ENCODE peak calls at places on chromosome 7, in eight cellular contexts. S, B, O, V, R, D, C and A are unnamed samples.

GRCh38 chr7:20786779-20787651 is at the start of gene SP8:
- DNase-seq in S (no peak), B (peak), O (no peak), V (no peak), R (no peak), D (peak), C (no peak), A (no peak)

GRCh38 chr7:132263151-132263550 is 313.1 kb downstream of the PLXNA4 start:
- DNase-seq in S (no peak), B (no peak), O (no peak), V (no peak), R (no peak), D (no peak), C (no peak), A (no peak)

GRCh38 chr7:80135306-80136104 is 874 bp downstream of the GNAI1 start:
- DNase-seq in S (peak), B (peak), O (no peak), V (peak), R (peak), D (peak), C (no peak), A (no peak)

GRCh38 chr7:104217620-104218019 is 9.8 kb upstream of the ORC5 start:
- DNase-seq in S (no peak), B (no peak), O (no peak), V (no peak), R (no peak), D (no peak), C (no peak), A (no peak)

GRCh38 chr7:129188372-129188891 is at the start of gene SMO:
- DNase-seq in S (no peak), B (peak), O (peak), V (peak), R (peak), D (peak), C (no peak), A (no peak)

GRCh38 chr7:72435913-72436480 is 23.9 kb upstream of the CALN1 start:
- DNase-seq in S (no peak), B (no peak), O (peak), V (no peak), R (no peak), D (no peak), C (no peak), A (no peak)

GRCh38 chr7:53398566-53398965 is 363.1 kb downstream of the POM121L12 start:
- DNase-seq in S (no peak), B (no peak), O (no peak), V (no peak), R (no peak), D (no peak), C (no peak), A (no peak)

GRCh38 chr7:148699772-148700629 is 1.3 kb downstream of the CUL1 start:
- DNase-seq in S (peak), B (peak), O (no peak), V (no peak), R (no peak), D (no peak), C (peak), A (peak)

GRCh38 chr7:2493205-2493604 is 17.0 kb upstream of the GRIFIN start:
- DNase-seq in S (no peak), B (peak), O (no peak), V (no peak), R (no peak), D (no peak), C (no peak), A (no peak)

GRCh38 chr7:114952296-114952695 is 30.4 kb downstream of the MDFIC start:
- DNase-seq in S (no peak), B (no peak), O (no peak), V (no peak), R (no peak), D (no peak), C (no peak), A (no peak)

GRCh38 chr7:114957434-114957833 is 35.5 kb downstream of the MDFIC start:
- DNase-seq in S (no peak), B (no peak), O (no peak), V (no peak), R (no peak), D (no peak), C (no peak), A (no peak)

GRCh38 chr7:114949227-114949626 is 27.3 kb downstream of the MDFIC start:
- DNase-seq in S (peak), B (no peak), O (no peak), V (no peak), R (no peak), D (no peak), C (no peak), A (no peak)

GRCh38 chr7:114956702-114957101 is 34.8 kb downstream of the MDFIC start:
- DNase-seq in S (no peak), B (no peak), O (no peak), V (no peak), R (no peak), D (no peak), C (no peak), A (no peak)

GRCh38 chr7:114953724-114954123 is 31.8 kb downstream of the MDFIC start:
- DNase-seq in S (no peak), B (no peak), O (no peak), V (no peak), R (no peak), D (no peak), C (no peak), A (no peak)
- TF ChIP-seq CTCF in S (peak), B (no peak), O (no peak), V (no peak), R (no peak), D (no peak), C (no peak), A (peak)

GRCh38 chr7:114426380-114426779 is 11.8 kb downstream of the FOXP2 start:
- DNase-seq in S (no peak), B (no peak), O (no peak), V (no peak), R (no peak), D (no peak), C (no peak), A (no peak)

GRCh38 chr7:114422478-114423217 is 8.0 kb downstream of the FOXP2 start:
- DNase-seq in S (no peak), B (no peak), O (no peak), V (peak), R (no peak), D (no peak), C (no peak), A (no peak)

GRCh38 chr7:114423218-114423496 is 8.5 kb downstream of the FOXP2 start:
- DNase-seq in S (no peak), B (no peak), O (no peak), V (no peak), R (no peak), D (no peak), C (no peak), A (no peak)

GRCh38 chr7:114428211-114428610 is 13.6 kb downstream of the FOXP2 start:
- DNase-seq in S (no peak), B (no peak), O (no peak), V (no peak), R (no peak), D (no peak), C (no peak), A (no peak)

DNA sequence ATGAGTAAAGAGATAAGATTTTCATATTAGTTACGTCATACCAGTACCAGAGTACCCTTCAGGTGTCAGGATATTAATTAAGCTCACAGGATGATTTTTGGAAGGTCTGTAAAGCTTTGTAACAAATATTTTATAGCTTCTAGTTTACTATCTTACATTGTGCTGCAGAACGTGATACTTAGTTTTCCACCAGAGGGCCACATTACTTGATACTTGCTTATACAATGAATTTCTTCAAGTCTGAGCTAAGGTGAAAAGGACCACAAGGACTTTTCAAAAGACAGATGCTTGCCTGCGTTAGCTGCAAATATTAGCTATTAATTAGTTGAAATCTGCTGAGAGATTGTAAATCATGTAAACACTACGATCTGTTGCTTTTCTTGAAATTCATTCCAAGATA is 12.2 kb downstream of the FOXP2 start:
- DNase-seq in S (peak), B (peak), O (no peak), V (no peak), R (no peak), D (no peak), C (no peak), A (peak)
- TF ChIP-seq CTCF in S (peak), B (peak), O (no peak), V (peak), R (no peak), D (no peak), C (peak), A (peak)

DNA sequence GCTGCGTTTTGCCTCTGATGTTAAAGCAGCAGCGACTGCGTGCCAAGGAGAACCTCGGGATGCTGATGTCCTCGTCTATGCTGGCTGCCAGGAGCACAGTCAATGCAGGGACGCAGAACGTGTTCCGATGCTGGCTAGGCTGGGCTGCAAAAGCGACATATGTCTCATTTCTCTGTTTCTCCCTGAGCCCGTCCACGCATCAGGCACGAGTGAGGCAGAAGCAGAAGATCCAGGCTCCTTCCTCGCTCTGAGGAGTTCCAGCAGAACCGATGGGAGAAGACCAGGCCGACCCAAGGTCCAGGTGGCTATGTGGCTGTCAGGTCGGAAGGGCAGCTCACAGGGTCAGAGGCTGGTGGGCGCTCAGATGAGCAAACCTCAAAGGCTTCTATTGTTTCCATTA is 3.7 kb upstream of the FOXL3 start:
- DNase-seq in S (no peak), B (no peak), O (peak), V (no peak), R (no peak), D (no peak), C (no peak), A (no peak)
- TF ChIP-seq CTCF in S (no peak), B (no peak), O (no peak), V (no peak), R (no peak), D (no peak), C (no peak), A (no peak)

GRCh38 chr7:70502117-70502516 is 629.8 kb upstream of the GALNT17 start:
- DNase-seq in S (no peak), B (no peak), O (no peak), V (no peak), R (no peak), D (no peak), C (no peak), A (no peak)

GRCh38 chr7:70505468-70505867 is 626.5 kb upstream of the GALNT17 start:
- DNase-seq in S (no peak), B (no peak), O (no peak), V (no peak), R (no peak), D (no peak), C (no peak), A (no peak)

GRCh38 chr7:70505886-70506285 is 626.1 kb upstream of the GALNT17 start:
- DNase-seq in S (no peak), B (no peak), O (no peak), V (no peak), R (no peak), D (no peak), C (no peak), A (no peak)

GRCh38 chr7:70504254-70504653 is 627.7 kb upstream of the GALNT17 start:
- DNase-seq in S (no peak), B (no peak), O (no peak), V (no peak), R (no peak), D (no peak), C (peak), A (no peak)

GRCh38 chr7:70506463-70506862 is 625.5 kb upstream of the GALNT17 start:
- DNase-seq in S (no peak), B (no peak), O (no peak), V (no peak), R (no peak), D (no peak), C (peak), A (no peak)
- TF ChIP-seq CTCF in S (no peak), B (no peak), O (no peak), V (no peak), R (no peak), D (no peak), C (peak), A (no peak)

GRCh38 chr7:139431459-139431858 is 52.0 kb downstream of the KLRG2 start:
- DNase-seq in S (no peak), B (peak), O (no peak), V (no peak), R (no peak), D (no peak), C (no peak), A (no peak)
- TF ChIP-seq CTCF in S (no peak), B (no peak), O (no peak), V (no peak), R (no peak), D (no peak), C (no peak), A (no peak)

GRCh38 chr7:102248456-102249395 is 37.9 kb upstream of the SH2B2 start:
- DNase-seq in S (no peak), B (no peak), O (no peak), V (no peak), R (no peak), D (no peak), C (no peak), A (no peak)
- TF ChIP-seq CTCF in S (no peak), B (no peak), O (no peak), V (no peak), R (no peak), D (no peak), C (no peak), A (no peak)

GRCh38 chr7:38413784-38414183 is 140.3 kb upstream of the TARP start:
- DNase-seq in S (no peak), B (no peak), O (no peak), V (no peak), R (no peak), D (peak), C (peak), A (no peak)

GRCh38 chr7:38410056-38410455 is 136.6 kb upstream of the TARP start:
- DNase-seq in S (no peak), B (no peak), O (no peak), V (no peak), R (no peak), D (no peak), C (no peak), A (no peak)

GRCh38 chr7:38409524-38409923 is 136.1 kb upstream of the TARP start:
- DNase-seq in S (no peak), B (no peak), O (no peak), V (no peak), R (no peak), D (no peak), C (no peak), A (no peak)

GRCh38 chr7:38411404-38411803 is 138.0 kb upstream of the TARP start:
- DNase-seq in S (peak), B (peak), O (no peak), V (no peak), R (no peak), D (no peak), C (peak), A (no peak)
- TF ChIP-seq CTCF in S (no peak), B (peak), O (no peak), V (no peak), R (no peak), D (no peak), C (peak), A (peak)

GRCh38 chr7:69677905-69678793 is 79.9 kb downstream of the AUTS2 start:
- DNase-seq in S (peak), B (no peak), O (no peak), V (no peak), R (no peak), D (no peak), C (no peak), A (no peak)

GRCh38 chr7:69678794-69679103 is 80.5 kb downstream of the AUTS2 start:
- DNase-seq in S (no peak), B (no peak), O (no peak), V (no peak), R (no peak), D (no peak), C (no peak), A (no peak)

GRCh38 chr7:69676247-69676646 is 78.0 kb downstream of the AUTS2 start:
- DNase-seq in S (no peak), B (no peak), O (no peak), V (no peak), R (no peak), D (no peak), C (no peak), A (no peak)

GRCh38 chr7:69674701-69675182 is 76.5 kb downstream of the AUTS2 start:
- DNase-seq in S (no peak), B (no peak), O (no peak), V (no peak), R (no peak), D (peak), C (no peak), A (no peak)

GRCh38 chr7:69677054-69677847 is 79.0 kb downstream of the AUTS2 start:
- DNase-seq in S (peak), B (no peak), O (no peak), V (no peak), R (no peak), D (no peak), C (peak), A (no peak)
- TF ChIP-seq CTCF in S (peak), B (no peak), O (no peak), V (no peak), R (peak), D (no peak), C (peak), A (no peak)